ENCODE peak calls at places on chromosome 21, in four cellular contexts. E is WTC11, L is HepG2, S is K562. Z is an unnamed sample.

GRCh38 chr21:21860888-21861287 is 862.7 kb downstream of the NCAM2 start:
- DNase-seq in E (no peak), L (no peak), S (no peak), Z (no peak)

GRCh38 chr21:42157606-42158310 is 61.2 kb upstream of the ABCG1 start:
- DNase-seq in E (no peak), L (no peak), S (no peak), Z (no peak)

GRCh38 chr21:29114765-29115164 is 15.7 kb upstream of the MAP3K7CL start:
- DNase-seq in E (no peak), L (no peak), S (no peak), Z (peak)

GRCh38 chr21:34092241-34092921 is 19.0 kb downstream of the MRPS6 start:
- DNase-seq in E (no peak), L (no peak), S (no peak), Z (no peak)

GRCh38 chr21:16913010-16913409 is 599.8 kb upstream of the CXADR start:
- DNase-seq in E (peak), L (no peak), S (no peak), Z (no peak)

GRCh38 chr21:41321908-41322495 is 5.4 kb downstream of the FAM3B start:
- DNase-seq in E (no peak), L (no peak), S (no peak), Z (no peak)

GRCh38 chr21:28884481-28884880 is 108.2 kb downstream of the LTN1 start:
- DNase-seq in E (no peak), L (no peak), S (peak), Z (no peak)

GRCh38 chr21:16770279-16770678 is 742.6 kb upstream of the CXADR start:
- DNase-seq in E (no peak), L (no peak), S (no peak), Z (no peak)

GRCh38 chr21:14838400-14838799 is 226.4 kb downstream of the NRIP1 start:
- DNase-seq in E (no peak), L (no peak), S (no peak), Z (no peak)

GRCh38 chr21:17512245-17513213 is at the start of gene CXADR:
- DNase-seq in E (peak), L (peak), S (peak), Z (peak)

GRCh38 chr21:38912355-38912619 is 106.6 kb downstream of the ETS2 start:
- DNase-seq in E (no peak), L (no peak), S (no peak), Z (no peak)

GRCh38 chr21:39182016-39182415 is 1.2 kb downstream of the PSMG1 start:
- DNase-seq in E (no peak), L (no peak), S (peak), Z (no peak)

GRCh38 chr21:30579351-30579750 is 10.8 kb downstream of the KRTAP22-2 start:
- DNase-seq in E (no peak), L (no peak), S (no peak), Z (no peak)

GRCh38 chr21:17854771-17855170 is 35.6 kb upstream of the C21orf91 start:
- DNase-seq in E (no peak), L (no peak), S (no peak), Z (no peak)

GRCh38 chr21:31660134-31660565 is 657 bp downstream of the SOD1 start:
- DNase-seq in E (peak), L (no peak), S (no peak), Z (no peak)

GRCh38 chr21:44966135-44967081 is 26.6 kb downstream of the SLX9 start:
- DNase-seq in E (no peak), L (no peak), S (no peak), Z (no peak)
- TF ChIP-seq SP1 in E (no peak), L (no peak), S (no peak), Z (no peak)

GRCh38 chr21:36156815-36157670 is at the start of gene DOP1B:
- DNase-seq in E (peak), L (no peak), S (peak), Z (no peak)
- TF ChIP-seq ELF4 in E (peak), L (no peak), S (no peak), Z (no peak)

DNA sequence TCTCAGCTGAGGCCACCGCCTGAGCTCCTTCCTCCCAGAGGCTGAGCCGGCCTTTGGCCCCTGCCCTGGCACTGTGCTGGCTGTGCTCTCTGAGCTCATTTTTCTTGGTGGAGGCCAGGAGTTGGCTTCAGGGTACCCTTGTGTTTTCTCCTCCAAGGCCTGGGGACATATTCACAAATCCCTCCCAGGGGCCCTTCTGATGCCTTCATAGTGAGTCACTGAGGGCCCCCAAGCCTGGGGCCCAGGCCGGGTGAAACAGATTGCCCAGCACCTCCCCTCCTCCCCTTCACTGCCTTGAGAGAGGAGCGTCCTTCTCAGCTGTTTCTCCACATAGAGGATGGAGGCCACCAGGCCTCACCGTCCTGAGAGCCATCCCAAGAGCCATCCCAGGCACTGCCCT is 105.8 kb downstream of the SIK1 start:
- DNase-seq in E (no peak), L (no peak), S (no peak), Z (no peak)
- TF ChIP-seq SP1 in E (no peak), L (no peak), S (no peak), Z (no peak)

GRCh38 chr21:26934383-26934782 is 32.5 kb downstream of the ADAMTS5 start:
- DNase-seq in E (no peak), L (no peak), S (no peak), Z (no peak)

GRCh38 chr21:26943916-26944315 is 23.0 kb downstream of the ADAMTS5 start:
- DNase-seq in E (no peak), L (no peak), S (no peak), Z (no peak)

GRCh38 chr21:26941436-26941835 is 25.5 kb downstream of the ADAMTS5 start:
- DNase-seq in E (no peak), L (no peak), S (no peak), Z (no peak)

DNA sequence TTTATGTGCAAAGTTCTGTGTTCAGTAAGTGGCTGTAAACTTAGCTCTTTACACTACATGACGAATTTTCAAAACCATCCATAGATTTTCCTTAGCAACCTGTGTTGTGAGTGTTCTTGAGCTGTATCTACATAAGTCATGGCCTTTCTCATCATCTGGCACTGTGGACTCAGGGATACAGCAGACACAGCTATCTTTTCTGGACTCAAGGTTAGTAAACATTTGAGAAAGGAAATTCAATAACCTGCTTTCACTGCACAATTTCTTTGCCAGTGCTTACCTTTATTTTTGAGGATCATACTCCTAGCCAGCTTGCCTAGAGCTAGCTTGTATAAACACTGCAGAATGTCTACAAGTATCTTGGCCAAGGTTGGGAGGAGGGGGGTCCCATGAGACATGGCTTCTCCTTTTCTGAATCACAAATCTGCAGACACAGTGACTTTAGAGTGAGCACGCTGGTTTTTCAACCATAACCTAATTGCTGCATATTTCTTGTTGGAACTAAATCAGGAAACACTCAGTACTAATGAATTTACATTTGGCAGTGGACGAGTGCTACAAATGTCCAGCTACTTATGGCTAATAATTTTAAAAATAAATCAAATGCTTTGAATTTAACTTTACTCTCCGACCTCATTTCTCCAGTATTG is 27.2 kb downstream of the ADAMTS5 start:
- DNase-seq in E (no peak), L (no peak), S (no peak), Z (no peak)
- TF ChIP-seq ELF4 in E (no peak), L (no peak), S (no peak), Z (no peak)

GRCh38 chr21:46545363-46545762 is 59.5 kb downstream of the S100B start:
- DNase-seq in E (no peak), L (no peak), S (no peak), Z (no peak)

GRCh38 chr21:46544003-46544402 is 60.9 kb downstream of the S100B start:
- DNase-seq in E (no peak), L (no peak), S (no peak), Z (no peak)

GRCh38 chr21:46543306-46543705 is 61.6 kb downstream of the S100B start:
- DNase-seq in E (no peak), L (no peak), S (no peak), Z (no peak)

GRCh38 chr21:46545911-46546310 is 59.0 kb downstream of the S100B start:
- DNase-seq in E (no peak), L (no peak), S (no peak), Z (no peak)

DNA sequence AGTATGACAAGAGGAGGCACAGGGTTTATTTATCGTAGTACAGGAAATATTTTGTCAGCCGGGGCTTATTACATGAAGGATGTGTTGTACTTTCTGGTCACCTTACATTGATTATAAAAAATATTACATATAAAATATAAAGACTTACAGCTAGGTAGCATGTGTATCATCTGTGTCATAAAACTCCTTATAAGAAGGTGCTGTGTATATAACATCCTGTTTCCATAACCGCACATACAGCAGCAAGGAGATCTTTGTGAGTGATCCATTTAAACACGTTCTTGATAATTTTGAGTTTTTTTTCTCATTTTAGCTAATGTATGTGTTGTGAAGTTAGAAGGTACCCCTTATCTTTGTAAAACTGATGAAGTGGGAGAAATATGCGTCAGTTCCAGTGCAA is 60.1 kb downstream of the S100B start:
- DNase-seq in E (no peak), L (no peak), S (no peak), Z (no peak)
- TF ChIP-seq SP1 in E (no peak), L (no peak), S (no peak), Z (no peak)

GRCh38 chr21:35234725-35235124 is 185.6 kb upstream of the RUNX1 start:
- DNase-seq in E (no peak), L (no peak), S (no peak), Z (no peak)
- TF ChIP-seq ELF4 in E (no peak), L (no peak), S (no peak), Z (no peak)

Z was measured in HEK293T.